ENCODE peak calls at places on chromosomes 4 and X, in four cellular contexts. One of them, this sample, is unnamed.

GRCh38 chr4:56400560-56400959 is 13.3 kb upstream of the AASDH start:
- DNase-seq in COR-L47: no peak
- DNase-seq in stimulated activated CD4-positive, alpha-beta T cell treated with anti-CD3 and anti-CD28 coated beads, Interleukin-15, amount 100 ng/mL, for 24 hours: no peak
- DNase-seq in Calu3: no peak
- DNase-seq in this sample: no peak

GRCh38 chr4:66465111-66465510 is 794.8 kb upstream of the EPHA5 start:
- DNase-seq in stimulated activated CD4-positive, alpha-beta T cell treated with anti-CD3 and anti-CD28 coated beads, Interleukin-15, amount 100 ng/mL, for 24 hours: no peak
- DNase-seq in Calu3: no peak
- DNase-seq in COR-L47: no peak
- DNase-seq in this sample: no peak

GRCh38 chrX:26442340-26442739 is 226.4 kb downstream of the MAGEB5 start:
- DNase-seq in Calu3: peak
- DNase-seq in stimulated activated CD4-positive, alpha-beta T cell treated with anti-CD3 and anti-CD28 coated beads, Interleukin-15, amount 100 ng/mL, for 24 hours: no peak
- DNase-seq in COR-L47: peak
- DNase-seq in this sample: no peak

GRCh38 chr4:77800483-77801259 is 18.5 kb downstream of the CNOT6L start:
- DNase-seq in stimulated activated CD4-positive, alpha-beta T cell treated with anti-CD3 and anti-CD28 coated beads, Interleukin-15, amount 100 ng/mL, for 24 hours: no peak
- DNase-seq in Calu3: no peak
- DNase-seq in COR-L47: no peak
- DNase-seq in this sample: no peak

GRCh38 chrX:134885336-134886016 is 105.3 kb upstream of the SMIM10 start:
- DNase-seq in COR-L47: no peak
- DNase-seq in stimulated activated CD4-positive, alpha-beta T cell treated with anti-CD3 and anti-CD28 coated beads, Interleukin-15, amount 100 ng/mL, for 24 hours: no peak
- DNase-seq in Calu3: no peak
- DNase-seq in this sample: no peak

GRCh38 chr4:181008164-181008563 is 1235.0 kb upstream of the TENM3 start:
- DNase-seq in stimulated activated CD4-positive, alpha-beta T cell treated with anti-CD3 and anti-CD28 coated beads, Interleukin-15, amount 100 ng/mL, for 24 hours: no peak
- DNase-seq in COR-L47: no peak
- DNase-seq in Calu3: peak
- DNase-seq in this sample: no peak

GRCh38 chrX:130916636-130917422 is 13.8 kb upstream of the ENOX2 start:
- DNase-seq in stimulated activated CD4-positive, alpha-beta T cell treated with anti-CD3 and anti-CD28 coated beads, Interleukin-15, amount 100 ng/mL, for 24 hours: peak
- DNase-seq in COR-L47: no peak
- DNase-seq in Calu3: peak
- DNase-seq in this sample: peak

GRCh38 chrX:152038798-152039197 is 64.3 kb upstream of the GABRE start:
- DNase-seq in Calu3: no peak
- DNase-seq in COR-L47: no peak
- DNase-seq in stimulated activated CD4-positive, alpha-beta T cell treated with anti-CD3 and anti-CD28 coated beads, Interleukin-15, amount 100 ng/mL, for 24 hours: no peak
- DNase-seq in this sample: no peak

GRCh38 chr4:109833756-109834155 is 6.0 kb downstream of the RRH start:
- DNase-seq in Calu3: no peak
- DNase-seq in COR-L47: no peak
- DNase-seq in stimulated activated CD4-positive, alpha-beta T cell treated with anti-CD3 and anti-CD28 coated beads, Interleukin-15, amount 100 ng/mL, for 24 hours: no peak
- DNase-seq in this sample: no peak

GRCh38 chrX:56797966-56798711 is 69.1 kb downstream of the NBDY start:
- DNase-seq in Calu3: peak
- DNase-seq in COR-L47: no peak
- DNase-seq in stimulated activated CD4-positive, alpha-beta T cell treated with anti-CD3 and anti-CD28 coated beads, Interleukin-15, amount 100 ng/mL, for 24 hours: peak
- DNase-seq in this sample: peak

GRCh38 chrX:130725519-130725918 is 177.5 kb downstream of the ENOX2 start:
- DNase-seq in Calu3: no peak
- DNase-seq in stimulated activated CD4-positive, alpha-beta T cell treated with anti-CD3 and anti-CD28 coated beads, Interleukin-15, amount 100 ng/mL, for 24 hours: no peak
- DNase-seq in COR-L47: no peak
- DNase-seq in this sample: no peak

GRCh38 chrX:151225843-151226242 is 49.5 kb downstream of the GPR50 start:
- DNase-seq in stimulated activated CD4-positive, alpha-beta T cell treated with anti-CD3 and anti-CD28 coated beads, Interleukin-15, amount 100 ng/mL, for 24 hours: no peak
- DNase-seq in Calu3: no peak
- DNase-seq in COR-L47: no peak
- DNase-seq in this sample: no peak

GRCh38 chrX:154026136-154026806 is 6.6 kb upstream of the IRAK1 start:
- DNase-seq in Calu3: no peak
- DNase-seq in COR-L47: no peak
- DNase-seq in stimulated activated CD4-positive, alpha-beta T cell treated with anti-CD3 and anti-CD28 coated beads, Interleukin-15, amount 100 ng/mL, for 24 hours: no peak
- DNase-seq in this sample: no peak

GRCh38 chrX:8820910-8821527 is 19.8 kb upstream of the FAM9A start:
- DNase-seq in stimulated activated CD4-positive, alpha-beta T cell treated with anti-CD3 and anti-CD28 coated beads, Interleukin-15, amount 100 ng/mL, for 24 hours: no peak
- DNase-seq in COR-L47: no peak
- DNase-seq in Calu3: no peak
- DNase-seq in this sample: peak

GRCh38 chr4:42715807-42716482 is 59.0 kb upstream of the ATP8A1 start:
- DNase-seq in Calu3: no peak
- DNase-seq in stimulated activated CD4-positive, alpha-beta T cell treated with anti-CD3 and anti-CD28 coated beads, Interleukin-15, amount 100 ng/mL, for 24 hours: no peak
- DNase-seq in COR-L47: no peak
- DNase-seq in this sample: no peak

GRCh38 chr4:8038702-8039251 is 99.1 kb upstream of the AFAP1 start:
- DNase-seq in Calu3: no peak
- DNase-seq in COR-L47: peak
- DNase-seq in stimulated activated CD4-positive, alpha-beta T cell treated with anti-CD3 and anti-CD28 coated beads, Interleukin-15, amount 100 ng/mL, for 24 hours: no peak
- DNase-seq in this sample: peak

GRCh38 chrX:69988955-69989394 is 60.8 kb downstream of the AWAT2 start:
- DNase-seq in Calu3: peak
- DNase-seq in stimulated activated CD4-positive, alpha-beta T cell treated with anti-CD3 and anti-CD28 coated beads, Interleukin-15, amount 100 ng/mL, for 24 hours: peak
- DNase-seq in COR-L47: no peak
- DNase-seq in this sample: no peak

GRCh38 chr4:79334341-79334740 is 8.5 kb upstream of the NAA11 start:
- DNase-seq in COR-L47: no peak
- DNase-seq in stimulated activated CD4-positive, alpha-beta T cell treated with anti-CD3 and anti-CD28 coated beads, Interleukin-15, amount 100 ng/mL, for 24 hours: no peak
- DNase-seq in Calu3: no peak
- DNase-seq in this sample: no peak

GRCh38 chr4:172706000-172706399 is 462.6 kb upstream of the GALNT7 start:
- DNase-seq in COR-L47: no peak
- DNase-seq in stimulated activated CD4-positive, alpha-beta T cell treated with anti-CD3 and anti-CD28 coated beads, Interleukin-15, amount 100 ng/mL, for 24 hours: no peak
- DNase-seq in Calu3: no peak
- DNase-seq in this sample: no peak

GRCh38 chr4:10129196-10130185 is 12.9 kb upstream of the WDR1 start:
- DNase-seq in Calu3: no peak
- DNase-seq in stimulated activated CD4-positive, alpha-beta T cell treated with anti-CD3 and anti-CD28 coated beads, Interleukin-15, amount 100 ng/mL, for 24 hours: no peak
- DNase-seq in COR-L47: no peak
- DNase-seq in this sample: no peak

GRCh38 chr4:89904524-89904923 is 9.9 kb downstream of the MMRN1 start:
- DNase-seq in stimulated activated CD4-positive, alpha-beta T cell treated with anti-CD3 and anti-CD28 coated beads, Interleukin-15, amount 100 ng/mL, for 24 hours: no peak
- DNase-seq in Calu3: no peak
- DNase-seq in COR-L47: no peak
- DNase-seq in this sample: peak

GRCh38 chrX:13194291-13195103 is 125.4 kb downstream of the ATXN3L start:
- DNase-seq in COR-L47: peak
- DNase-seq in stimulated activated CD4-positive, alpha-beta T cell treated with anti-CD3 and anti-CD28 coated beads, Interleukin-15, amount 100 ng/mL, for 24 hours: no peak
- DNase-seq in Calu3: no peak
- DNase-seq in this sample: peak

GRCh38 chrX:10175317-10175871 is 18.6 kb downstream of the CLCN4 start:
- DNase-seq in stimulated activated CD4-positive, alpha-beta T cell treated with anti-CD3 and anti-CD28 coated beads, Interleukin-15, amount 100 ng/mL, for 24 hours: no peak
- DNase-seq in COR-L47: no peak
- DNase-seq in Calu3: no peak
- DNase-seq in this sample: no peak

GRCh38 chrX:54044877-54045328 is 630 bp upstream of the PHF8 start:
- DNase-seq in stimulated activated CD4-positive, alpha-beta T cell treated with anti-CD3 and anti-CD28 coated beads, Interleukin-15, amount 100 ng/mL, for 24 hours: no peak
- DNase-seq in Calu3: no peak
- DNase-seq in COR-L47: peak
- DNase-seq in this sample: peak

GRCh38 chrX:140503714-140504351 is 1.0 kb downstream of the SOX3 start:
- DNase-seq in Calu3: no peak
- DNase-seq in COR-L47: no peak
- DNase-seq in stimulated activated CD4-positive, alpha-beta T cell treated with anti-CD3 and anti-CD28 coated beads, Interleukin-15, amount 100 ng/mL, for 24 hours: peak
- DNase-seq in this sample: no peak

This sample was measured in NCI-H1092 treated with DMSO at 0.1 percent for 48 hours.